ENCODE peak calls at places on chromosome 19, in ten cellular contexts. C is ELR; R is fibroblast of the aortic adventitia; J is H54; S is endothelial cell of umbilical vein; F is activated CD4-positive, CD25-positive, alpha-beta regulatory T cell treated with anti-CD3 and anti-CD28 coated beads, Interleukin-2, amount 50 U/mL, for 16 hours; W is RWPE1; H is endothelial cell; T is activated CD8-positive, alpha-beta T cell treated with anti-CD3 and anti-CD28 coated beads for 36 hours; A is germinal center. Y is an unnamed sample.

GRCh38 chr19:48061401-48062344 is 17.8 kb upstream of the CABP5 start:
- DNase-seq in C (no peak), R (no peak), J (no peak), S (no peak), F (no peak), W (no peak), H (no peak), T (no peak), A (no peak), Y (no peak)

GRCh38 chr19:37095859-37096258 is 17.6 kb downstream of the ZNF420 start:
- DNase-seq in C (no peak), R (no peak), J (no peak), S (no peak), F (no peak), W (no peak), H (no peak), T (no peak), A (no peak), Y (no peak)

GRCh38 chr19:40231544-40232424 is 5.3 kb upstream of the CCNP start:
- DNase-seq in C (peak), R (no peak), J (peak), S (no peak), F (no peak), W (no peak), H (no peak), T (no peak), A (no peak), Y (no peak)

GRCh38 chr19:51513968-51514367 is 12.4 kb upstream of the SIGLEC12 start:
- DNase-seq in C (no peak), R (no peak), J (no peak), S (no peak), F (no peak), W (no peak), H (no peak), T (no peak), A (no peak), Y (no peak)

GRCh38 chr19:14545716-14546082 is 16.3 kb downstream of the TECR start:
- DNase-seq in C (no peak), R (no peak), J (no peak), S (no peak), F (no peak), W (no peak), H (no peak), T (no peak), A (no peak), Y (no peak)

GRCh38 chr19:38877781-38878574 is at the start of gene RINL:
- DNase-seq in C (no peak), R (no peak), J (no peak), S (peak), F (peak), W (no peak), H (peak), T (peak), A (peak), Y (peak)

GRCh38 chr19:48997972-48998371 is 4.3 kb downstream of the RUVBL2 start:
- DNase-seq in C (peak), R (peak), J (no peak), S (peak), F (no peak), W (no peak), H (peak), T (peak), A (peak), Y (no peak)

GRCh38 chr19:7480975-7481265 is 7.9 kb downstream of the PEX11G start:
- DNase-seq in C (no peak), R (no peak), J (no peak), S (no peak), F (no peak), W (no peak), H (no peak), T (no peak), A (no peak), Y (no peak)

GRCh38 chr19:48681127-48681470 is 8.3 kb upstream of the NTN5 start:
- DNase-seq in C (peak), R (peak), J (peak), S (no peak), F (no peak), W (no peak), H (no peak), T (peak), A (no peak), Y (peak)

GRCh38 chr19:43804443-43804842 is 2.2 kb upstream of the LYPD5 start:
- DNase-seq in C (no peak), R (no peak), J (no peak), S (no peak), F (no peak), W (no peak), H (no peak), T (no peak), A (no peak), Y (no peak)

GRCh38 chr19:47436712-47437401 is 17.5 kb upstream of the MEIS3 start:
- DNase-seq in C (peak), R (peak), J (peak), S (peak), F (peak), W (peak), H (peak), T (peak), A (peak), Y (peak)

GRCh38 chr19:19452241-19453128 is 47.0 kb downstream of the GATAD2A start:
- DNase-seq in C (no peak), R (no peak), J (no peak), S (no peak), F (no peak), W (no peak), H (no peak), T (no peak), A (no peak), Y (no peak)

GRCh38 chr19:3057275-3057714 is 5.0 kb downstream of the TLE5 start:
- DNase-seq in C (no peak), R (peak), J (no peak), S (no peak), F (no peak), W (peak), H (no peak), T (no peak), A (no peak), Y (no peak)

GRCh38 chr19:11125994-11126685 is 29.4 kb downstream of the SPC24 start:
- DNase-seq in C (peak), R (peak), J (peak), S (peak), F (peak), W (peak), H (peak), T (peak), A (peak), Y (peak)

GRCh38 chr19:32201661-32202060 is 143.7 kb upstream of the ZNF507 start:
- DNase-seq in C (peak), R (no peak), J (no peak), S (peak), F (no peak), W (no peak), H (no peak), T (peak), A (no peak), Y (peak)

GRCh38 chr19:50384685-50385535 is 763 bp downstream of the POLD1 start:
- DNase-seq in C (peak), R (no peak), J (no peak), S (no peak), F (no peak), W (peak), H (no peak), T (peak), A (no peak), Y (no peak)

GRCh38 chr19:3289971-3290569 is 65.6 kb downstream of the CELF5 start:
- DNase-seq in C (no peak), R (no peak), J (no peak), S (no peak), F (no peak), W (no peak), H (no peak), T (no peak), A (no peak), Y (no peak)

GRCh38 chr19:19447536-19448237 is 42.2 kb downstream of the GATAD2A start:
- DNase-seq in C (no peak), R (peak), J (no peak), S (no peak), F (no peak), W (no peak), H (no peak), T (peak), A (no peak), Y (no peak)

GRCh38 chr19:44313231-44313630 is 8.4 kb upstream of the ZNF235 start:
- DNase-seq in C (no peak), R (no peak), J (no peak), S (no peak), F (no peak), W (no peak), H (no peak), T (no peak), A (no peak), Y (no peak)

GRCh38 chr19:40610396-40611064 is 9.4 kb downstream of the LTBP4 start:
- DNase-seq in C (no peak), R (no peak), J (no peak), S (no peak), F (no peak), W (no peak), H (no peak), T (peak), A (no peak), Y (no peak)

GRCh38 chr19:11560404-11560988 is 1.5 kb upstream of the ELOF1 start:
- DNase-seq in C (peak), R (peak), J (no peak), S (peak), F (peak), W (peak), H (peak), T (peak), A (peak), Y (peak)

GRCh38 chr19:16541526-16542044 is 652 bp downstream of the CHERP start:
- DNase-seq in C (peak), R (no peak), J (no peak), S (peak), F (no peak), W (no peak), H (peak), T (peak), A (no peak), Y (no peak)

GRCh38 chr19:19256072-19256969 is 16.8 kb downstream of the TM6SF2 start:
- DNase-seq in C (no peak), R (no peak), J (no peak), S (no peak), F (no peak), W (no peak), H (no peak), T (no peak), A (no peak), Y (no peak)

GRCh38 chr19:47176627-47177090 is 46.0 kb downstream of the SAE1 start:
- DNase-seq in C (peak), R (peak), J (no peak), S (peak), F (no peak), W (no peak), H (no peak), T (peak), A (no peak), Y (peak)